ENCODE peak calls at places on chromosomes 3 and 15, in eight cellular contexts. P, V, J, S, Z, M, L and Q are unnamed samples. For H3K4me1, the result is how much of the 10 kb centered on the place peaks cover.

GRCh38 chr3:9211155-9211950 is 38.1 kb downstream of the SRGAP3 start:
- DNase-seq in S (peak), Z (no peak), M (no peak), L (no peak), P (no peak), V (no peak), J (no peak), Q (no peak)

GRCh38 chr3:16136042-16136441 is 38.4 kb upstream of the GALNT15 start:
- DNase-seq in M (no peak), Z (no peak), J (no peak), L (no peak), V (no peak), S (peak), P (no peak), Q (no peak)

GRCh38 chr15:68210409-68210756 is 5.3 kb upstream of the CALML4 start:
- DNase-seq in V (no peak), L (no peak), S (no peak), P (no peak), M (no peak), Z (no peak), J (no peak), Q (no peak)

GRCh38 chr15:56629133-56629532 is 104.2 kb downstream of the ZNF280D start:
- DNase-seq in P (no peak), Z (no peak), M (no peak), L (no peak), J (no peak), S (no peak), V (no peak), Q (no peak)

GRCh38 chr3:159848348-159849118 is 140.1 kb upstream of the IL12A start:
- DNase-seq in P (no peak), M (no peak), Z (no peak), J (no peak), S (no peak), L (no peak), V (no peak), Q (no peak)

GRCh38 chr3:12967751-12968209 is 105.4 kb downstream of the IQSEC1 start:
- DNase-seq in J (peak), L (peak), S (peak), P (peak), M (peak), Z (peak), V (peak), Q (peak)

GRCh38 chr15:66046751-66047150 is 177.5 kb downstream of the RAB11A start:
- DNase-seq in V (no peak), Z (no peak), M (no peak), L (no peak), J (no peak), P (no peak), S (no peak), Q (no peak)

GRCh38 chr3:136343873-136344281 is 93.7 kb downstream of the PCCB start:
- DNase-seq in J (no peak), L (peak), Z (peak), P (peak), S (peak), V (peak), M (peak), Q (peak)

GRCh38 chr3:186021673-186022362 is 84.0 kb upstream of the TRA2B start:
- DNase-seq in Z (peak), M (no peak), J (no peak), V (no peak), P (no peak), S (peak), L (no peak), Q (no peak)

GRCh38 chr15:31206386-31207174 is 105.1 kb upstream of the TRPM1 start:
- DNase-seq in Z (no peak), L (no peak), S (no peak), V (no peak), J (peak), M (no peak), P (no peak), Q (peak)

GRCh38 chr3:18556503-18556902 is 131.4 kb upstream of the SATB1 start:
- DNase-seq in V (no peak), L (no peak), S (no peak), J (no peak), M (no peak), P (no peak), Z (no peak), Q (no peak)

DNA sequence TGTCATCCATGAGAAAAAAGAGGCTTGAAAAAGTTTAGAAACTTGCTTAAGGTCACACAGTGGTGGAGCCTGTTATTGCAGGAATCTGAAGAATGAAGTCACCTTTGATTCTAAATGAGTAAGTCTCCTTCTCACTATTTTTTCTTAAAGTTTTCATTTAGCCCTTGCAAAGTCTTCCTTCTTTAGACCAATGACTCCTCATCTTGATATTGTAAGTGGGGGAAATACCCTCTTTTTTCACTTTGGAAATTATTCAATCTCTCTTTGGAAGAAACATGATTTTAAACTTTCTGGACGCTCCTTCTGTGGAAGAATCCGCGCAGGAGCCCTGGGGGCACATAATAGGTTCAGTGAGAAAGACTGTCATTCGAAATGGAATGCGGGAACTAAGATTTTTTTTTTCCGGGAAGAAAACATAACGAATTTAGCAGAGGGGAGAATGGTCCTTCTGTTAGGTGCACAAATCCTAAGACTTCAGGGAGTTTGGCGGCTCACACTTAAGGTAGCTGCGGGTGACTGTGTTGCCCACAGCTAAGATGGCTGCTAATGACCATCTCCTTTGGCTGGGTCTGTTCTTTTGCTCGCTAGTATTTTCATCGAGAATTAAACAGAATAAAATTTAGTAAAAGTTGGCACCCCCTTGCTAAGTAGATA is 614 bp upstream of the SLMAP start:
- DNase-seq in J (peak), S (peak), V (peak), P (peak), L (peak), M (peak), Z (peak), Q (peak)
- TF ChIP-seq CTCF in J (no peak), S (no peak), V (peak), P (no peak), L (peak), M (peak), Z (no peak), Q (peak)

GRCh38 chr3:30226606-30227151 is 379.7 kb upstream of the TGFBR2 start:
- DNase-seq in P (no peak), L (no peak), M (no peak), V (no peak), S (no peak), J (no peak), Z (no peak), Q (no peak)

GRCh38 chr3:30227571-30228301 is 378.7 kb upstream of the TGFBR2 start:
- DNase-seq in S (peak), Z (peak), V (no peak), J (no peak), M (no peak), L (no peak), P (no peak), Q (no peak)

GRCh38 chr3:30221622-30222021 is 384.8 kb upstream of the TGFBR2 start:
- DNase-seq in S (peak), V (no peak), J (no peak), M (no peak), P (no peak), L (no peak), Z (no peak), Q (no peak)

GRCh38 chr3:30225021-30225420 is 381.4 kb upstream of the TGFBR2 start:
- DNase-seq in P (no peak), M (no peak), V (no peak), L (no peak), S (no peak), J (no peak), Z (no peak), Q (no peak)

DNA sequence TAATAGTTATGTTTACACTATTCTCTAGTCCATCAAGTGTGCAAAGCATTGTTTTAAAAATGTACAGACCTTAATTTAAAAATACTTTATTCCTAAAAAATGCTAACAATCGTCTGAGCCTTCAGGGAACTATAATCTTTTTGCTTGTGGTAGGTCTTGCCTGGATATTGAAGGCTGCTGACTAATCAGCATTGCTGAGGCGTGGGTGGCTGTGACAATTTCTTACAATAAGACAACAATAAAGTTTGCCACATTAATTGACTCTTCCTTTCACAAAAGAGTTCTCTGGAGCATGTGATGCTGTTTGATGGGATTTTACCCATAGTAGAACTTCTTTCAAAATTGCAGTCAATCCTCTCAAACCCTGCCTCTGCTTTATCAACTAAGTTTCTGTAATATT is 384.0 kb upstream of the TGFBR2 start:
- DNase-seq in L (no peak), J (no peak), M (no peak), P (no peak), Z (no peak), V (no peak), S (no peak), Q (no peak)
- TF ChIP-seq POLR2A in L (no peak), J (no peak), M (no peak), P (no peak), Z (no peak), V (no peak), S (no peak), Q (no peak)

DNA sequence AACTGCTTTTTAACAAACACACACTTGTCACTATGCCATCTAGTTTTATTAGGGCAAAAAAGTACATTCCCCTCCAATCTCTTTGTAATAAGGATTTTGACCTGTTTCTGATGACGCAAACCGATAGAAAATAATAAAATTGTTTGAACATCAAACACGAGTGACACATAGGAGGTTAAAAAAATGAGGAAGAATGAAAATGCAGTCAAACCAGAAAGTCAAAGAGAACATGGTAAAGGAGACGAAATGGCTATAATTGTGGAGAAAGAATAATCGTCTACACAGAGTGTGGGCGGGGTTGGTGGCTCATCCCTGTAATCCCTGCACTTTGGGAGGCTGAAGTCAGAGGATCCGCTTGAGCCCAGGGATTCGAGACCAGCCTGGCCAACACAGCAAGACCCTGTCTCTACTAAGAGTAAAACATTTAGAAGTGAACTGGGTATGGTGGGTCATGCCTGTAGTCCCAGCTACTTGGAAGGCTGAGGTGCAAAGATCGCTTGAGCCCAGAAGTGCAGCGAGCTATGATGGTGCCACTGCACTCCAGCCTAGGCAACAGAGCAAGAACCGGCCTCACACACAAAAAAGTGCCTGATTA is 83.2 kb downstream of the MEIS2 start:
- DNase-seq in L (no peak), J (no peak), P (no peak), V (no peak), Z (no peak), M (no peak), S (no peak), Q (no peak)
- H3K4me1 ChIP-seq in L (under half), J (under half), P (under half), V (under half), Z (under half), M (under half), S (under half), Q (under half)

DNA sequence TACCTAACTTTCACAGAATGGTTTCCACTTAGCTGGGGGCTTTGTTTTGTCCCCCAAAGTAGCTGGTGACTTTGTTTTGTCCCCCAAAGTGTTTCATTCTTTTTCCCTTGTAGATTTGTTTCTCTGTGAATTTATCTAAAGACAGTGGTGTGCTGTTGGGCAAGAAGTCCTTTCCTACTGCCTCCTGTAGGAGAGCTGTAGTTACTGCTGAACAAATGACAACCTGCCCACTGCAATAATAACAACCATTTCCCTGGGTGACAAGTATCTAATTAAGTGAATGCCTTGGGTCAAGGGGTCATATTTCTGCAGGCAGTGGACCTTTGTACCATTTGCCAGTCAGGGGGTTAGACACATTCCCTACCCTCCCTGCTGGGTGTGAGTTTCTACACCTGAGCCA is 125.4 kb upstream of the BFSP2 start:
- DNase-seq in Z (no peak), S (no peak), L (no peak), P (no peak), V (no peak), M (no peak), J (no peak), Q (no peak)
- TF ChIP-seq CTCF in Z (no peak), S (no peak), L (no peak), P (no peak), V (no peak), M (no peak), J (no peak), Q (no peak)

DNA sequence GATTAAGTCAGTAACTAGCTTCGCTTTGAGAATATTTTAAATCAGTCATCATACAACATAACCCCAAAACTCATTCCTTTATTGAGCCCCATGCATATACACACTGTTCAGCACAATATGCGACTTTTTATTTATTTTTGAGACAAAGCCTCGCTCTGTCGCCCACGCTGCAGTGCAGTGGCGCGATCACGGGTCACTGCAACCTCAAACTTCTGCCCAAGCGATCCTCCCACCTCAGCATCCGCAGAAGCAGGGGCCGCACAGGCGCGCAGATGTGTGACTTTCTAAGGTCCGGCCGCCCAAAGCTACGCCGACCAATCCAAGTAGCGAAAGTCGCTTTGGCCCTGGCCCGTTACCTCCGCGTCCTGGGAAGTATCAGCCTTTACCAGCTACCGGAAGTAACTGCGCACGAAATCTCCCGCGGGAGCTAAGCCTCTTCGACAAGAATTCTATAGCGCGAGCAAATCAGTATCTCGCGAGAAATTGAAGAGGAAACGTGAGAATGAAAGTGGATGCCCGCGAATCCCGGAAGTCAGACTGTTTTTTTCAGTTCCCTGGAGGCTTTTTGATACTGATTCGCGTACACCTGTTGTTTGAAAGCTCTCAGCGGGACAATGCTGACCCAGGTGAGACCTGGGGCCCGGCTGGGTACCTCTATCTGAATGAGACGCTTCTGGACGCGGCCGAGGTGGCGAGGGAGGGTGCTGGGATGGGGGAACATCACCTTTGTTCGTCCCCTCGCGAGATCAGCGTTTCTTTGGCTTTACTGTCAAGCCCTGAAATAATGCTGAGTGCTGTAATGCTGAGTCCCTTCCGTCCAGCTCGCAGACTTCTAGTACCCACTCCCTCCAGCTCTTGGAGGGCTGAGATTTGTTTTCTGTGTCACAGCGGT is at the start of the genes DHFR2 and NSUN3:
- DNase-seq in Z (peak), P (peak), L (peak), S (peak), M (peak), V (peak), J (peak), Q (peak)
- TF ChIP-seq POLR2A in Z (peak), P (peak), L (peak), S (peak), M (peak), V (peak), J (peak), Q (no peak)

DNA sequence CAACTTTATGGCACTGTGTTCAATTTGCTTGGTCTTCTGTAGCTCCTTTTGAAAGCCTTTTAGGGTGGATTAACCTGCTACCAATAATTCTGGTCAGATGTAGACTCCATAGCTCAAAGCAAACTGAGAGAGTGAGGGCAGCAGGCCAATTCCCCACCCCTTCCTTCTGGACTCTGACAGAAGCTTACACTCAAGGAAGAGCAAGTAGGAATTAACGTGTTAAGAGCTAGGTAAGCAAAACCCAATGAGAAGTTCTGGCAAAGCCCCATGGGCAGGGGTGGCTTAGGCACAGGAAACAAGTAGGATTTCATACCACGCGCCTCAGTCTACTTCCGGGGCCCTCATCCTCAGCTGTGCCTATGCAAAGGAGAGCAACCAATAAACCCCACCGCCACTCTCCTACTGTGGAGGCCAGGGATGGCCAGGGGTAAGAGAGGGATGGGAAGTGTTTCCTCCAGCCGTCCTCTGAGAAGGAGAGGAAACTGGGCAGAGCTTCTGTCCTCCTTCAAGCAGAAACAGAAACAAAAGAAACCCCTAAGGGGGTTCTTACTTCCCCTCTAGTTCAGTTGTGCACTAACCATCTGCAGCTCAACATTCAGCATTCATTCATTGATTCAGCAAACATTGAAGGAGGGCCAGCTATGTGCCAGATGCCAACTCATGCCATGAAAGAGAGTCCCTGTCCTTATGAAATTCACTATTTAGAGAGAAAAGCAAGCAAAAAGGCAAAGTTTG is 12.6 kb downstream of the CCR5 start:
- DNase-seq in Z (no peak), L (no peak), P (no peak), J (no peak), V (no peak), M (peak), S (no peak), Q (peak)
- H3K4me1 ChIP-seq in Z (under half), L (under half), P (under half), J (under half), V (under half), M (under half), S (under half), Q (under half)

GRCh38 chr3:57826286-57826951 is 70.3 kb downstream of the SLMAP start:
- DNase-seq in Z (no peak), S (no peak), L (no peak), V (no peak), M (no peak), J (no peak), P (no peak), Q (no peak)
- TF ChIP-seq CTCF in Z (peak), S (peak), L (no peak), V (no peak), M (no peak), J (peak), P (peak), Q (no peak)